ENCODE peak calls at places on chromosomes 13 and 19, in four cellular contexts. P is WTC11, M is K562, S is HCT116. Z is an unnamed sample.

GRCh38 chr19:16200038-16200775 is 2.5 kb downstream of the AP1M1 start:
- DNase-seq in P (no peak), M (no peak), S (no peak), Z (peak)

GRCh38 chr13:100854091-100854490 is 179.5 kb upstream of the TMTC4 start:
- DNase-seq in P (peak), M (no peak), S (no peak), Z (no peak)

GRCh38 chr13:52159159-52159982 is at the start of gene NEK3:
- DNase-seq in P (peak), M (peak), S (peak), Z (peak)

GRCh38 chr19:9914315-9915207 is 21.8 kb downstream of the OLFM2 start:
- DNase-seq in P (peak), M (peak), S (peak), Z (peak)

GRCh38 chr19:17908244-17908643 is 24.6 kb upstream of the CCDC124 start:
- DNase-seq in P (no peak), M (no peak), S (no peak), Z (no peak)

GRCh38 chr19:44890366-44891015 is 563 bp upstream of the TOMM40 start:
- DNase-seq in P (peak), M (peak), S (peak), Z (peak)

GRCh38 chr19:13684021-13684420 is 80.3 kb upstream of the MRI1 start:
- DNase-seq in P (no peak), M (no peak), S (no peak), Z (no peak)

GRCh38 chr13:30702006-30702405 is 33.3 kb upstream of the ALOX5AP start:
- DNase-seq in P (no peak), M (no peak), S (no peak), Z (no peak)

GRCh38 chr19:18593367-18594095 is 4.9 kb downstream of the REX1BD start:
- DNase-seq in P (peak), M (peak), S (no peak), Z (peak)

GRCh38 chr13:97430296-97430695 is 3.7 kb upstream of the RAP2A start:
- DNase-seq in P (no peak), M (no peak), S (no peak), Z (no peak)

GRCh38 chr19:7294571-7295212 is 478 bp upstream of the INSR start:
- DNase-seq in P (peak), M (peak), S (peak), Z (peak)

GRCh38 chr13:112119192-112120030 is 52.5 kb downstream of the SOX1 start:
- DNase-seq in P (no peak), M (no peak), S (no peak), Z (no peak)

GRCh38 chr13:113001251-113002140 is 32.5 kb downstream of the MCF2L start:
- DNase-seq in P (no peak), M (no peak), S (no peak), Z (peak)

GRCh38 chr19:47644743-47645499 is 36.0 kb downstream of the BICRA start:
- DNase-seq in P (no peak), M (no peak), S (no peak), Z (no peak)

GRCh38 chr19:43467730-43468129 is 2.3 kb upstream of the LYPD3 start:
- DNase-seq in P (no peak), M (no peak), S (no peak), Z (no peak)

GRCh38 chr13:87999141-87999765 is 328.1 kb downstream of the SLITRK5 start:
- DNase-seq in P (no peak), M (no peak), S (no peak), Z (no peak)

GRCh38 chr19:44684892-44685847 is 13.8 kb upstream of the CEACAM16 start:
- DNase-seq in P (no peak), M (peak), S (peak), Z (no peak)

GRCh38 chr19:42627916-42628315 is 33.2 kb upstream of the CEACAM8 start:
- DNase-seq in P (no peak), M (no peak), S (no peak), Z (no peak)

GRCh38 chr13:44760434-44760833 is 184.3 kb upstream of the TSC22D1 start:
- DNase-seq in P (no peak), M (no peak), S (no peak), Z (no peak)

GRCh38 chr13:61142506-61142905 is 273.1 kb downstream of the PCDH20 start:
- DNase-seq in P (no peak), M (no peak), S (no peak), Z (no peak)

GRCh38 chr13:57633141-57633949 is 1.8 kb downstream of the PCDH17 start:
- DNase-seq in P (peak), M (no peak), S (no peak), Z (no peak)

GRCh38 chr19:2808129-2808941 is 11.3 kb upstream of the ZNF554 start:
- DNase-seq in P (no peak), M (no peak), S (no peak), Z (no peak)
- TF ChIP-seq SP1 in P (no peak), M (no peak), S (no peak), Z (no peak)

GRCh38 chr13:66624302-66624701 is 605.8 kb downstream of the PCDH9 start:
- DNase-seq in P (no peak), M (no peak), S (no peak), Z (peak)

GRCh38 chr13:66617786-66618185 is 612.4 kb downstream of the PCDH9 start:
- DNase-seq in P (no peak), M (no peak), S (no peak), Z (no peak)

GRCh38 chr13:66623129-66623528 is 607.0 kb downstream of the PCDH9 start:
- DNase-seq in P (no peak), M (no peak), S (no peak), Z (no peak)

GRCh38 chr13:66612983-66613382 is 617.2 kb downstream of the PCDH9 start:
- DNase-seq in P (no peak), M (no peak), S (no peak), Z (no peak)

GRCh38 chr13:66618702-66619101 is 611.4 kb downstream of the PCDH9 start:
- DNase-seq in P (no peak), M (peak), S (peak), Z (peak)
- TF ChIP-seq SP1 in P (no peak), M (no peak), S (no peak), Z (no peak)

DNA sequence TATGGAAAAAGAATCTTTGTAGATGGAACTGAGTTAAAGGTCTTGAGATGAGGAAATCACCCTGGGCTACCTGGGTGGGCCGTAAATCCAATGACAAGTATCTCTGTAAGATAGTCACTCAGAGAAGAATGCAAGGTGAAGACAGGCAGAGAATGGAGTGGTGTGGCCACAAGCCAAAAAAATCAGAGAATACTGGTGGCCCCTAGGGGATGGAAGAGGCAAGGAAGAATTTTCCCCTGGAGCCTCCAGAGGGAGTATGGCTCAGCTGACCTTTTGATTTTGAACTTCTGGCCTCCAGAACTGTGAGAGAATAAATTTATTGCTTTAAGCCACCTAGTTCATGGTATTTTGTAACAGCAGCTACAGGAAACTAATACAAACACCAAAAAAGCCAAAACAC is 32.7 kb upstream of the CSNK1A1L start:
- DNase-seq in P (peak), M (no peak), S (peak), Z (peak)
- TF ChIP-seq SP1 in P (no peak), M (no peak), S (no peak), Z (no peak)

DNA sequence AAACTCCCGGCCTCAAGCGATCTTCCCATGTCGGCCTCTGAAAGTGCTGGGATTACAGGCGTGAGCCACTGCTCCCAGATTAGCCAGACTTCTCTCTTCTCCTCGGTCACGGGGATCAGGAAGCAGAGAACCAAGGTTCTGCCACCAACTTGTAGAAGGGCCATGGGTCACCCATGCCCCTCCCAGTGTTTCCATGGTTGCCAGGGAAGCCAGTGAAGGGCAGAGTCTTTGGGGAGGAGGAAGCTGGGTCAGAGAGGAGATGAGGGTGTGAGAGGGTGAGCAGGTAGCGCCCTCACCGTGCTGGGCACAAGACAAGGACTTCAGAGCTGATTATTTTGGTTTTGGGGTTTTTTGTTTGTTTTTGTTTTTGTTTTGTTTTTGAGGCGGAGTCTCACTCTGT is 77.1 kb downstream of the GNG7 start:
- DNase-seq in P (no peak), M (no peak), S (no peak), Z (no peak)
- TF ChIP-seq SP1 in P (no peak), M (no peak), S (no peak), Z (no peak)

GRCh38 chr13:99153219-99153618 is 47.4 kb upstream of the UBAC2 start:
- DNase-seq in P (no peak), M (no peak), S (no peak), Z (no peak)

GRCh38 chr13:99151516-99151915 is 49.1 kb upstream of the UBAC2 start:
- DNase-seq in P (no peak), M (peak), S (peak), Z (no peak)

GRCh38 chr13:99154064-99154463 is 46.6 kb upstream of the UBAC2 start:
- DNase-seq in P (no peak), M (no peak), S (no peak), Z (no peak)

GRCh38 chr13:99155821-99156220 is 44.8 kb upstream of the UBAC2 start:
- DNase-seq in P (no peak), M (no peak), S (no peak), Z (no peak)

DNA sequence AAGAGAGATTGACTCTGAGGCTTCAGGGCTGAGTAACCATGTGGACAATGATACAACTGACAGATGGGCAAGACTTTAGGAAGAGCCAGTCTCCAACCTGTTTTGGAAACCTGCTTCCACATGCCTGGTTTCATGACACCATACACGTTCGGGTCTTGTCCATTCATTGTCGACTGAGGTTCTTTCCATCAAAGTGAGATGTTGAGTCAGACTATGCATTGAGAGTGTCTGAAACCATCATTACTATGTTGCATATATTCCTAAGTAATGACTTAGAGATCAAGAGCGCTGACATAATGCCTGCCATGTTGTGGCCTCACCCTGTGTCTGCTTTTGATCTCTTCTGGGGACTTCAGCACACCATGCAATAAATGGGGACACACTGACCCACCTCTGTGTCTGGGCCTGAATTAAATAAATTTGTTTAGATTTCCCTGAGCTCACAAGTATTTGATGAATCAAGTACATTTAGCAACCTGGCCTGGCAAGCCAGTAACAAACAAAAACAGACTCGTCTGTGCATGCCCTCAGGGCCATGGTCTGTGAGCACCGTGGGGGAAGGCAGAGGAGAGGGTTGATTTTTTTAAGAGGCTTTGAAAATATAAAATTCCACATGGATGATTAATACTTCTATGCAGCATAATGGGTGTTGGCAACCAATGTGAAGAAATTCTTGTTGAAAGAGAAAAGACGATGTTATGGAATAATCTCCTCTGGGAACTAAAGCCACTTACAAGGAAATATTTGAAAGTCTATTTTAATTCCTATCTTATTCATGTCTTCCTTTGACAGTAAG is 49.9 kb upstream of the UBAC2 start:
- DNase-seq in P (no peak), M (no peak), S (no peak), Z (no peak)
- TF ChIP-seq SP1 in P (no peak), M (no peak), S (no peak), Z (no peak)

GRCh38 chr13:40230833-40231266 is 435.6 kb downstream of the FOXO1 start:
- DNase-seq in P (no peak), M (no peak), S (no peak), Z (no peak)
- TF ChIP-seq SP1 in P (no peak), M (no peak), S (no peak), Z (no peak)

GRCh38 chr13:106521101-106521799 is 14.2 kb downstream of the EFNB2 start:
- DNase-seq in P (no peak), M (no peak), S (no peak), Z (no peak)
- TF ChIP-seq SP1 in P (no peak), M (no peak), S (no peak), Z (no peak)